ENCODE peak calls at places on chromosomes 6 and 20, in five cellular contexts. L is mammary epithelial cell, P is mesenchymal stem cell, R is H9, H is K562. O is an unnamed sample.

GRCh38 chr6:90478278-90478677 is 108.6 kb downstream of the MAP3K7 start:
- DNase-seq in H (peak; percentile 37), P (no peak), R (peak; percentile 83), L (no peak), O (no peak)

GRCh38 chr6:138287144-138287955 is 69.1 kb upstream of the PBOV1 start:
- DNase-seq in R (peak; percentile 77), H (peak; percentile 60), P (peak; percentile 5), L (peak; percentile 33), O (peak; percentile 29)

GRCh38 chr6:164303092-164304007 is 888.8 kb downstream of the QKI start:
- DNase-seq in R (no peak), P (no peak), H (no peak), L (no peak), O (peak; percentile 68)

GRCh38 chr6:93858213-93858612 is 438.9 kb upstream of the EPHA7 start:
- DNase-seq in R (no peak), L (no peak), H (no peak), P (no peak), O (no peak)

GRCh38 chr6:81138236-81138635 is 614.2 kb downstream of the TENT5A start:
- DNase-seq in P (no peak), L (no peak), H (no peak), R (no peak), O (no peak)

GRCh38 chr20:1712634-1713625 is 55.4 kb upstream of the SIRPG start:
- DNase-seq in L (no peak), R (no peak), H (no peak), P (no peak), O (no peak)

GRCh38 chr6:120671519-120671918 is 662.8 kb downstream of the TBC1D32 start:
- DNase-seq in P (no peak), L (no peak), R (peak; percentile 68), H (no peak), O (no peak)

GRCh38 chr20:41100001-41100480 is 37.3 kb upstream of the PLCG1 start:
- DNase-seq in R (no peak), H (no peak), P (no peak), L (no peak), O (no peak)

GRCh38 chr6:119224095-119224701 is 125.4 kb downstream of the MAN1A1 start:
- DNase-seq in P (no peak), H (no peak), L (no peak), R (no peak), O (no peak)

GRCh38 chr6:52390361-52390727 is 28.4 kb downstream of the PAQR8 start:
- DNase-seq in L (peak; percentile 73), H (peak; percentile 47), P (peak; percentile 78), R (no peak), O (peak; percentile 65)

GRCh38 chr20:63532449-63532971 is 4.7 kb downstream of the PTK6 start:
- DNase-seq in P (no peak), L (no peak), H (no peak), R (no peak), O (no peak)

GRCh38 chr6:8321671-8322404 is 113.5 kb downstream of the SLC35B3 start:
- DNase-seq in H (no peak), R (no peak), P (no peak), L (peak; percentile 38), O (no peak)

GRCh38 chr6:44228031-44228430 is 4.6 kb downstream of the SLC29A1 start:
- DNase-seq in P (no peak), H (no peak), L (no peak), R (no peak), O (no peak)

GRCh38 chr6:167827062-167827587 is 414 bp downstream of the AFDN start:
- DNase-seq in R (peak; percentile 56), P (no peak), L (no peak), H (peak; percentile 67), O (no peak)

GRCh38 chr6:37582309-37582708 is 82.6 kb upstream of the CCDC167 start:
- DNase-seq in P (no peak), L (peak; percentile 8), R (no peak), H (no peak), O (no peak)

GRCh38 chr6:144173971-144174370 is 23.7 kb downstream of the STX11 start:
- DNase-seq in H (no peak), P (no peak), L (no peak), R (no peak), O (no peak)

GRCh38 chr6:11769816-11770545 is 8.6 kb downstream of the ADTRP start:
- DNase-seq in P (no peak), H (no peak), L (peak; percentile 75), R (peak; percentile 67), O (no peak)

GRCh38 chr6:106829451-106829850 is 145.1 kb downstream of the CD24 start:
- DNase-seq in P (no peak), R (no peak), L (no peak), H (peak; percentile 45), O (no peak)

GRCh38 chr6:69867075-69867911 is 937 bp downstream of the COL19A1 start:
- DNase-seq in H (peak; percentile 7), P (peak; percentile 67), R (peak; percentile 62), L (peak; percentile 24), O (peak; percentile 30)

GRCh38 chr6:40362859-40363258 is 224.3 kb downstream of the LRFN2 start:
- DNase-seq in L (no peak), R (no peak), H (no peak), P (no peak), O (no peak)

GRCh38 chr20:5197847-5198650 is 71.2 kb downstream of the CDS2 start:
- DNase-seq in R (no peak), H (no peak), P (no peak), L (no peak), O (no peak)

GRCh38 chr6:165091121-165091785 is 218.2 kb downstream of the C6orf118 start:
- DNase-seq in P (peak; percentile 4), R (no peak), L (no peak), H (no peak), O (no peak)

GRCh38 chr20:40942015-40942414 is 86.6 kb upstream of the TOP1 start:
- DNase-seq in P (no peak), R (no peak), L (no peak), H (no peak), O (no peak)

GRCh38 chr20:44560229-44560628 is 22.1 kb upstream of the PKIG start:
- DNase-seq in R (no peak), P (no peak), H (no peak), L (no peak), O (no peak)

GRCh38 chr6:21747441-21747840 is 153.9 kb downstream of the SOX4 start:
- DNase-seq in H (no peak), P (no peak), L (no peak), R (no peak), O (no peak)

GRCh38 chr20:24987244-24987643 is 5.3 kb downstream of the APMAP start:
- DNase-seq in R (peak; percentile 0), P (no peak), H (no peak), L (peak; percentile 59), O (no peak)

GRCh38 chr6:56902551-56903464 is 52.1 kb upstream of the BEND6 start:
- DNase-seq in H (peak; percentile 24), R (no peak), P (peak; percentile 46), L (peak; percentile 31), O (peak; percentile 49)

GRCh38 chr6:35698858-35699257 is 10.1 kb upstream of the FKBP5 start:
- DNase-seq in P (no peak), L (no peak), R (no peak), H (no peak), O (no peak)

GRCh38 chr6:157036245-157036681 is 259.1 kb downstream of the ARID1B start:
- DNase-seq in L (peak; percentile 90), R (no peak), H (no peak), P (peak; percentile 35), O (no peak)

GRCh38 chr6:158070513-158070912 is 88.8 kb downstream of the SYNJ2 start:
- DNase-seq in L (no peak), R (no peak), H (no peak), P (no peak), O (no peak)

GRCh38 chr6:19851273-19852089 is 14.3 kb downstream of the ID4 start:
- DNase-seq in L (peak; percentile 46), H (no peak), R (peak; percentile 71), P (peak; percentile 79), O (peak; percentile 31)

GRCh38 chr6:11653028-11653583 is 115.6 kb downstream of the TMEM170B start:
- DNase-seq in R (no peak), H (peak; percentile 24), P (peak; percentile 94), L (peak; percentile 60), O (peak; percentile 97)

GRCh38 chr6:140879861-140880260 is 1252.9 kb upstream of the GJE1 start:
- DNase-seq in P (peak; percentile 40), R (no peak), L (peak; percentile 65), H (no peak), O (no peak)

GRCh38 chr6:16345449-16346330 is 107.3 kb downstream of the GMPR start:
- DNase-seq in H (peak; percentile 33), R (no peak), L (peak; percentile 82), P (peak; percentile 88), O (peak; percentile 89)

GRCh38 chr6:54702772-54703171 is 143.8 kb upstream of the FAM83B start:
- DNase-seq in R (no peak), L (no peak), P (no peak), H (no peak), O (no peak)

GRCh38 chr20:651713-652610 is 1.0 kb downstream of the SRXN1 start:
- DNase-seq in R (no peak), P (peak; percentile 20), H (peak; percentile 28), L (no peak), O (no peak)

GRCh38 chr6:63527658-63528514 is 44.4 kb upstream of the LOC128125822 start:
- DNase-seq in L (peak; percentile 97), R (no peak), P (peak; percentile 100), H (no peak), O (peak; percentile 51)

GRCh38 chr6:130679684-130680083 is 147.5 kb upstream of the SMLR1 start:
- DNase-seq in R (no peak), H (no peak), P (peak; percentile 8), L (no peak), O (no peak)
- H2AFZ ChIP-seq in R (no peak overlapping the region), H (no peak overlapping the region), P (no peak overlapping the region), L (peak overlapping the region; percentile 13), O (no peak overlapping the region)

GRCh38 chr6:166677941-166678340 is 50.9 kb upstream of the RPS6KA2 start:
- DNase-seq in R (no peak), L (no peak), P (no peak), H (no peak), O (no peak)
- H3K9ac ChIP-seq in R (no peak overlapping the region), L (no peak overlapping the region), P (no peak overlapping the region), H (no peak overlapping the region), O (no peak overlapping the region)

GRCh38 chr6:42978793-42979522 is at the start of gene PEX6:
- DNase-seq in H (peak; percentile 94), R (peak; percentile 96), L (peak; percentile 79), P (peak; percentile 91), O (peak; percentile 83)
- H2AFZ ChIP-seq in H (peak within 1 kb of the TSS; percentile 93), R (no peak within 1 kb of the TSS), L (peak within 1 kb of the TSS; percentile 95), P (peak within 1 kb of the TSS; percentile 68), O (peak within 1 kb of the TSS; percentile 93)

DNA sequence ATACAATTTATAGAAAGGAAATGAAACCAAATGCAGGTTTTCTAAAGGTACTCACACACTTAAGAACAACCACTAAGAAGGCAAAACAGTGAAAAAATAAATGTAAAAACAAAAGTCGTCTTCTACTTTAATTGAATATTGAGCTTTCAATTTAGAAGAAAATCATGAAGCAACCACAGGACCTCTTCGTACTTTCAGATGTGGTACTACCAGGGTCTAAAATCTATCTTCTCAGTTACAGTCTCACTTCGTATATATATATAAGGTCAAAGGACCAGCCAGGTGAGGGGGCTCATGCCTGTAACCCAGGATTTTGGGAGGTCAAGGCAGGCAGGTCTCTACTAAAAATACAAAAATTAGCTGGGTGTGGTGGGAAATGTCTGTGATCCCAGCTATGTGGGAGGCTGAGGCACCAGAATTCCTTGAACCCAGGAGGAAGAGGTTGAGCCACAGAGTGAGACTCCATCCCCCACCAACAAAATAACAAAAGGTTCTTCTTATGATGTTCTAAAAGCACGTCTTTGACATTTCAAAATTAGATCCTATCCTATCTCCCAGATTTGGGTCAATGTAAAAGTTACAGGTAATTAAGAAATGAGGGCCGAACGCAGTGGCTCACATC is 12.5 kb downstream of the ROMO1 start:
- DNase-seq in P (no peak), L (no peak), H (no peak), R (no peak), O (no peak)
- H3K9ac ChIP-seq in P (peak overlapping the region; percentile 41), L (no peak overlapping the region), H (no peak overlapping the region), R (no peak overlapping the region), O (no peak overlapping the region)